ENCODE peak calls at places on chromosomes 13 and 19, in eight cellular contexts. V is stimulated activated CD8-positive, alpha-beta memory T cell treated with anti-CD3 and anti-CD28 coated beads, Interleukin-15, amount 100 ng/mL, for 4 hours; U is nephron progenitor cell; A is stimulated activated CD4-positive, alpha-beta T cell treated with anti-CD3 and anti-CD28 coated beads, TNF-alpha, amount 100 ng/mL, for 4 hours; B is body of pancreas; E is thoracic aorta; D is sciatic nerve; S is NCI-H1105. R is an unnamed sample.

GRCh38 chr19:48654299-48655059 is 8.5 kb upstream of the CA11 start:
- DNase-seq in V (no peak), U (no peak), A (no peak), B (no peak), E (no peak), D (no peak), S (peak; percentile 11), R (no peak)

GRCh38 chr19:37362733-37363132 is 8.2 kb upstream of the ZNF527 start:
- DNase-seq in V (no peak), U (no peak), A (no peak), B (no peak), E (no peak), D (no peak), S (no peak), R (no peak)

GRCh38 chr19:17184381-17184841 is 30.7 kb upstream of the USE1 start:
- DNase-seq in V (no peak), U (no peak), A (no peak), B (no peak), E (no peak), D (no peak), S (no peak), R (peak; percentile 89)

GRCh38 chr13:99693812-99694211 is 192.5 kb downstream of the TM9SF2 start:
- DNase-seq in V (no peak), U (no peak), A (no peak), B (no peak), E (no peak), D (no peak), S (no peak), R (no peak)

GRCh38 chr19:751501-752341 is 809 bp downstream of the MISP start:
- DNase-seq in V (no peak), U (no peak), A (no peak), B (no peak), E (no peak), D (no peak), S (no peak), R (no peak)

GRCh38 chr13:114064516-114065140 is 67.8 kb downstream of the RASA3 start:
- DNase-seq in V (no peak), U (no peak), A (no peak), B (no peak), E (no peak), D (no peak), S (no peak), R (peak; percentile 79)

GRCh38 chr13:35283856-35284255 is 192.6 kb downstream of the MAB21L1 start:
- DNase-seq in V (no peak), U (no peak), A (no peak), B (no peak), E (no peak), D (no peak), S (peak; percentile 6), R (no peak)

GRCh38 chr19:49679832-49680472 is 2.9 kb downstream of the PRMT1 start:
- DNase-seq in V (no peak), U (no peak), A (no peak), B (no peak), E (no peak), D (peak; percentile 61), S (no peak), R (peak; percentile 49)

GRCh38 chr19:30375651-30376050 is 3.5 kb downstream of the ZNF536 start:
- DNase-seq in V (no peak), U (no peak), A (no peak), B (no peak), E (no peak), D (no peak), S (no peak), R (no peak)

GRCh38 chr19:53311897-53312296 is 21.7 kb upstream of the ZNF845 start:
- DNase-seq in V (no peak), U (no peak), A (no peak), B (no peak), E (no peak), D (no peak), S (no peak), R (no peak)

GRCh38 chr19:38569368-38569983 is 48.3 kb downstream of the MAP4K1 start:
- DNase-seq in V (no peak), U (no peak), A (no peak), B (no peak), E (no peak), D (no peak), S (no peak), R (no peak)

GRCh38 chr19:1833540-1833939 is 14.7 kb downstream of the REXO1 start:
- DNase-seq in V (no peak), U (no peak), A (no peak), B (no peak), E (no peak), D (no peak), S (no peak), R (peak; percentile 88)

GRCh38 chr13:47298506-47298905 is 401.7 kb upstream of the HTR2A start:
- DNase-seq in V (no peak), U (no peak), A (no peak), B (no peak), E (no peak), D (no peak), S (no peak), R (no peak)

GRCh38 chr13:85093808-85094207 is 705.4 kb downstream of the SLITRK6 start:
- DNase-seq in V (no peak), U (no peak), A (no peak), B (no peak), E (no peak), D (peak; percentile 62), S (no peak), R (no peak)

GRCh38 chr19:15159251-15159650 is 41.5 kb downstream of the NOTCH3 start:
- DNase-seq in V (no peak), U (no peak), A (no peak), B (no peak), E (no peak), D (no peak), S (no peak), R (no peak)

GRCh38 chr19:48754950-48755645 is at the start of gene FGF21:
- DNase-seq in V (no peak), U (no peak), A (no peak), B (peak; percentile 47), E (no peak), D (no peak), S (no peak), R (no peak)

GRCh38 chr19:430701-431100 is 21.8 kb upstream of the C2CD4C start:
- DNase-seq in V (no peak), U (no peak), A (no peak), B (no peak), E (no peak), D (no peak), S (no peak), R (no peak)

GRCh38 chr19:7926021-7926726 is at the start of gene CTXN1:
- DNase-seq in V (peak; percentile 42), U (peak; percentile 94), A (peak; percentile 73), B (peak; percentile 80), E (no peak), D (peak; percentile 87), S (peak; percentile 43), R (peak; percentile 93)

GRCh38 chr19:27741236-27741635 is 1471.7 kb downstream of the UQCRFS1 start:
- DNase-seq in V (no peak), U (no peak), A (no peak), B (no peak), E (no peak), D (peak; percentile 15), S (no peak), R (no peak)

GRCh38 chr19:46840157-46840942 is 10.3 kb downstream of the AP2S1 start:
- DNase-seq in V (no peak), U (peak; percentile 61), A (no peak), B (peak; percentile 62), E (no peak), D (no peak), S (peak; percentile 33), R (peak; percentile 79)

GRCh38 chr19:39126593-39127187 is 1.1 kb downstream of the PAK4 start:
- DNase-seq in V (no peak), U (no peak), A (no peak), B (peak; percentile 92), E (no peak), D (no peak), S (no peak), R (no peak)

GRCh38 chr13:99496322-99497142 is 4.7 kb upstream of the TM9SF2 start:
- DNase-seq in V (peak; percentile 58), U (no peak), A (peak; percentile 51), B (peak; percentile 32), E (peak; percentile 15), D (peak; percentile 71), S (no peak), R (peak; percentile 84)

GRCh38 chr19:13214036-13214730 is 64.0 kb downstream of the IER2 start:
- DNase-seq in V (no peak), U (no peak), A (no peak), B (no peak), E (no peak), D (no peak), S (no peak), R (no peak)

GRCh38 chr19:1651061-1651547 is 1.3 kb downstream of the TCF3 start:
- DNase-seq in V (peak; percentile 59), U (peak; percentile 48), A (peak; percentile 50), B (no peak), E (no peak), D (no peak), S (peak; percentile 21), R (peak; percentile 86)

GRCh38 chr19:397941-398706 is 10.8 kb downstream of the C2CD4C start:
- DNase-seq in V (no peak), U (no peak), A (no peak), B (no peak), E (no peak), D (peak; percentile 50), S (no peak), R (no peak)

GRCh38 chr13:23681253-23681652 is 111.0 kb downstream of the TNFRSF19 start:
- DNase-seq in V (no peak), U (no peak), A (no peak), B (no peak), E (no peak), D (no peak), S (no peak), R (no peak)

GRCh38 chr19:13347351-13347750 is 158.9 kb downstream of the CACNA1A start:
- DNase-seq in V (no peak), U (no peak), A (no peak), B (peak; percentile 30), E (no peak), D (no peak), S (no peak), R (no peak)

GRCh38 chr13:84570831-84571230 is 688.6 kb upstream of the SLITRK1 start:
- DNase-seq in V (no peak), U (no peak), A (no peak), B (no peak), E (no peak), D (no peak), S (no peak), R (no peak)

GRCh38 chr13:78603240-78603947 is at the start of gene POU4F1:
- DNase-seq in V (peak; percentile 27), U (peak; percentile 83), A (peak; percentile 40), B (peak; percentile 53), E (no peak), D (peak; percentile 56), S (peak; percentile 75), R (peak; percentile 85)

GRCh38 chr13:39326471-39326870 is 276.5 kb downstream of the LHFPL6 start:
- DNase-seq in V (no peak), U (no peak), A (no peak), B (no peak), E (no peak), D (no peak), S (no peak), R (no peak)

GRCh38 chr19:54164369-54165068 is 5.0 kb upstream of the LENG1 start:
- DNase-seq in V (peak; percentile 32), U (peak; percentile 65), A (peak; percentile 35), B (peak; percentile 62), E (no peak), D (peak; percentile 82), S (no peak), R (no peak)

GRCh38 chr19:3098515-3099346 is 4.6 kb downstream of the GNA11 start:
- DNase-seq in V (no peak), U (no peak), A (no peak), B (peak; percentile 63), E (no peak), D (no peak), S (no peak), R (peak; percentile 86)

GRCh38 chr13:20127563-20128458 is 33.0 kb downstream of the GJA3 start:
- DNase-seq in V (no peak), U (peak; percentile 68), A (no peak), B (peak; percentile 80), E (no peak), D (peak; percentile 74), S (no peak), R (peak; percentile 82)

GRCh38 chr19:57708641-57709354 is at the start of gene ZNF154:
- DNase-seq in V (peak; percentile 13), U (peak; percentile 30), A (no peak), B (peak; percentile 39), E (no peak), D (no peak), S (no peak), R (peak; percentile 84)

R was measured in spleen.